ENCODE peak calls at places on chromosomes 3 and 15, in nine cellular contexts. M is stimulated activated naive B cell treated with anti-CD40 and anti-IgM and Interleukin-4, amounts not matched to agents 10 μg/mL and 1 μg/mL and 100 μg/mL, for 72 hours; V is GM18507; I is NCI-H1105 treated with DMSO at 0.1 percent for 48 hours; F is GM13977; Y is NCI-H187; S is kidney epithelial cell; L is T-helper 2 cell; A is nephron progenitor cell. T is an unnamed sample.

GRCh38 chr3:28322464-28322863 is 26.1 kb upstream of the ZCWPW2 start:
- DNase-seq in A (no peak), Y (no peak), L (no peak), V (no peak), S (no peak), M (no peak), I (no peak), F (no peak), T (no peak)

GRCh38 chr15:41286665-41287333 is 45.6 kb downstream of the OIP5 start:
- DNase-seq in S (no peak), A (no peak), F (no peak), M (no peak), V (no peak), Y (no peak), I (no peak), L (no peak), T (no peak)

GRCh38 chr3:179100652-179101051 is 29.0 kb upstream of the ZMAT3 start:
- DNase-seq in M (no peak), V (no peak), L (no peak), Y (no peak), A (no peak), S (no peak), I (no peak), F (no peak), T (no peak)

GRCh38 chr15:90918835-90919234 is 13.5 kb downstream of the HDDC3 start:
- DNase-seq in S (no peak), A (no peak), M (no peak), I (no peak), Y (no peak), L (no peak), F (no peak), V (no peak), T (no peak)

GRCh38 chr3:64878372-64878771 is 190.6 kb upstream of the ADAMTS9 start:
- DNase-seq in A (no peak), I (no peak), F (no peak), M (no peak), L (no peak), V (no peak), Y (no peak), S (no peak), T (no peak)

GRCh38 chr3:52824037-52824436 is 6.4 kb downstream of the ITIH4 start:
- DNase-seq in V (no peak), S (no peak), A (no peak), L (no peak), I (no peak), F (no peak), M (no peak), Y (no peak), T (no peak)

GRCh38 chr3:185308126-185308754 is 54.4 kb upstream of the EHHADH start:
- DNase-seq in Y (no peak), I (peak), S (no peak), A (peak), L (peak), M (peak), F (peak), V (peak), T (no peak)

GRCh38 chr3:159785276-159785675 is 203.4 kb upstream of the IL12A start:
- DNase-seq in M (no peak), S (no peak), Y (no peak), F (no peak), V (no peak), I (peak), L (no peak), A (no peak), T (peak)

GRCh38 chr3:52891615-52892081 is 5.7 kb downstream of the STIMATE start:
- DNase-seq in A (no peak), L (peak), I (no peak), V (no peak), S (no peak), F (no peak), M (no peak), Y (no peak), T (no peak)

GRCh38 chr3:46455231-46456115 is 9.2 kb downstream of the LTF start:
- DNase-seq in M (no peak), Y (no peak), I (no peak), V (no peak), S (no peak), F (no peak), A (no peak), L (no peak), T (no peak)

GRCh38 chr3:104437131-104437750 is 929.5 kb upstream of the ALCAM start:
- DNase-seq in M (no peak), I (no peak), F (no peak), Y (no peak), A (no peak), S (peak), V (no peak), L (no peak), T (no peak)

GRCh38 chr3:152307829-152308474 is 39.2 kb downstream of the MBNL1 start:
- DNase-seq in S (no peak), Y (no peak), V (no peak), A (no peak), F (no peak), M (no peak), I (no peak), L (no peak), T (no peak)

GRCh38 chr3:171113716-171114115 is 87.2 kb upstream of the SLC2A2 start:
- DNase-seq in I (no peak), F (no peak), M (no peak), A (peak), V (no peak), Y (no peak), L (no peak), S (no peak), T (no peak)

GRCh38 chr3:175392653-175393052 is 533.5 kb downstream of the NAALADL2 start:
- DNase-seq in S (no peak), V (no peak), F (no peak), M (no peak), L (no peak), Y (no peak), A (no peak), I (no peak), T (no peak)

GRCh38 chr3:90184861-90185260 is 1077.4 kb downstream of the EPHA3 start:
- DNase-seq in S (peak), M (no peak), L (no peak), Y (no peak), V (no peak), F (no peak), I (no peak), A (no peak), T (no peak)

GRCh38 chr3:46615050-46615449 is 2.7 kb downstream of the FAM240A start:
- DNase-seq in V (no peak), F (no peak), I (no peak), M (no peak), A (no peak), Y (no peak), S (no peak), L (no peak), T (no peak)

T was measured in NCI-H510A.